ENCODE peak calls at places on chromosomes 11 and 22, in five cellular contexts. Z is heart right ventricle, A is foreskin keratinocyte, Q is breast epithelium, Y is transverse colon. X is an unnamed sample.

GRCh38 chr11:47413908-47414684 is 5.7 kb downstream of the SLC39A13 start:
- DNase-seq in Z (peak; percentile 54), A (no peak), Q (no peak), Y (no peak), X (no peak)

GRCh38 chr11:24406980-24407379 is 89.9 kb upstream of the LUZP2 start:
- DNase-seq in Z (no peak), A (no peak), Q (no peak), Y (no peak), X (peak; percentile 42)

GRCh38 chr22:25120093-25120561 is 79.5 kb upstream of the CRYBB3 start:
- DNase-seq in Z (peak; percentile 50), A (peak; percentile 44), Q (peak; percentile 62), Y (peak; percentile 69), X (no peak)

GRCh38 chr11:27460571-27460970 is 12.0 kb downstream of the LGR4 start:
- DNase-seq in Z (no peak), A (no peak), Q (no peak), Y (no peak), X (no peak)

GRCh38 chr22:45878051-45878764 is 98.8 kb downstream of the WNT7B start:
- DNase-seq in Z (no peak), A (no peak), Q (peak; percentile 49), Y (peak; percentile 3), X (peak; percentile 62)

GRCh38 chr11:1486054-1486825 is at the start of gene MOB2:
- DNase-seq in Z (peak; percentile 39), A (no peak), Q (peak; percentile 65), Y (peak; percentile 70), X (peak; percentile 84)

GRCh38 chr11:7654094-7654742 is 19.1 kb downstream of the CYB5R2 start:
- DNase-seq in Z (no peak), A (no peak), Q (no peak), Y (no peak), X (no peak)

GRCh38 chr22:48173061-48173849 is 1410.8 kb downstream of the TBC1D22A start:
- DNase-seq in Z (no peak), A (no peak), Q (no peak), Y (no peak), X (no peak)

GRCh38 chr11:97502201-97502600 is 1112.4 kb downstream of the JRKL start:
- DNase-seq in Z (no peak), A (peak; percentile 13), Q (no peak), Y (no peak), X (no peak)

GRCh38 chr11:123393312-123393927 is 36.6 kb upstream of the GRAMD1B start:
- DNase-seq in Z (no peak), A (no peak), Q (no peak), Y (no peak), X (no peak)

GRCh38 chr22:48760481-48761238 is 1067.0 kb downstream of the BRD1 start:
- DNase-seq in Z (no peak), A (no peak), Q (peak; percentile 17), Y (no peak), X (no peak)

GRCh38 chr11:84905411-84905810 is 721.7 kb downstream of the DLG2 start:
- DNase-seq in Z (no peak), A (peak; percentile 52), Q (no peak), Y (no peak), X (no peak)

GRCh38 chr11:104728927-104729326 is 169.3 kb downstream of the CASP12 start:
- DNase-seq in Z (no peak), A (no peak), Q (no peak), Y (no peak), X (no peak)

GRCh38 chr11:130096823-130097222 is 27.1 kb downstream of the APLP2 start:
- DNase-seq in Z (no peak), A (no peak), Q (no peak), Y (no peak), X (no peak)

GRCh38 chr22:25419247-25420113 is 145.0 kb upstream of the GRK3 start:
- DNase-seq in Z (peak; percentile 16), A (no peak), Q (no peak), Y (peak; percentile 38), X (peak; percentile 80)

GRCh38 chr11:100383357-100383865 is 303.7 kb upstream of the ARHGAP42 start:
- DNase-seq in Z (no peak), A (no peak), Q (no peak), Y (no peak), X (no peak)

GRCh38 chr22:35995772-35996171 is 32.9 kb downstream of the RBFOX2 start:
- DNase-seq in Z (peak; percentile 89), A (peak; percentile 33), Q (no peak), Y (peak; percentile 66), X (no peak)

GRCh38 chr11:612201-612960 is 3.4 kb downstream of the IRF7 start:
- DNase-seq in Z (no peak), A (peak; percentile 34), Q (no peak), Y (peak; percentile 83), X (no peak)

GRCh38 chr11:117095301-117096139 is 2.7 kb downstream of the SIK3 start:
- DNase-seq in Z (no peak), A (no peak), Q (no peak), Y (no peak), X (no peak)

GRCh38 chr11:114073506-114074381 is 14.2 kb downstream of the ZBTB16 start:
- DNase-seq in Z (no peak), A (no peak), Q (no peak), Y (no peak), X (no peak)

GRCh38 chr22:46613606-46613997 is 6.6 kb upstream of the GRAMD4 start:
- DNase-seq in Z (no peak), A (no peak), Q (no peak), Y (peak; percentile 40), X (no peak)

DNA sequence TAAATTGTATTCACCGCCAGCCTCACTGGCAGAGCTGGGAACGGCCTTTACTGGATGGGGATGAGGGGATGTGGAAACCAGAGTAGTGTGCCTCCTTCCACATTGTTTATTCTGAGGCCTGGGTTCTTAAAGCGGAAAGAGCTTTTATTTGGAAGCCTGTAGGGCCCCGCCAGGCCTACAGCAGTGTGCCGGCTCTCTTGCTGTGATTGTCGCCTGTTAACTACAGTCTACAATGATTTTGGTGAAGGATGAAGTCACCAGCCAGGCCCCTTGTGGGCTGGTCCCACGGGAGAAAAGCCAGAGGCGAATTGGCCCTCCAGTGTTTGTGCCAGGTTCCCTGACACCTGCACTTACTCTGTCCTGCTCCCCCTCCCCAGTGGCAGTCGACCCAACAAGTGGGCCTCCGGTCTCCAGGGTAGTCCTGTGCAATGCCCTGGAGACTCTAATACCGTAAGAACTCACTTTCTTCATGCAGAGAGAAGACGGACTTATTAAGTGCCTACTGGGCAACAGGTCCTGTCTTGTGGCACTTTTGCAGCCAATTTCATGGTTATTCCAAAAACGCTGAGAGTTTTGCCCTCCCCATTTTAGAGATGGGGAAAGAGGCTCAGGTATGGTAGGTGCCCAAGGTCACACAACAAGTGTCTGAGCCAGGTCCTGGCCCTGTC is 1.2 kb downstream of the MICAL2 start:
- DNase-seq in Z (no peak), A (no peak), Q (no peak), Y (no peak), X (no peak)
- H3K4me1 ChIP-seq in Z (peaks cover 60% of the 10 kb centered on the region), A (peaks cover 28% of the 10 kb centered on the region), Q (peaks cover 4% of the 10 kb centered on the region), Y (peaks cover 28% of the 10 kb centered on the region), X (peaks cover 52% of the 10 kb centered on the region)

GRCh38 chr11:102268985-102269470 is 48.3 kb upstream of the BIRC3 start:
- DNase-seq in Z (no peak), A (no peak), Q (no peak), Y (no peak), X (no peak)
- TF ChIP-seq CTCF in Z (no peak), A (no peak), Q (no peak), Y (no peak), X (no peak)

GRCh38 chr11:44628730-44629361 is 63.4 kb downstream of the CD82 start:
- DNase-seq in Z (no peak), A (no peak), Q (no peak), Y (peak; percentile 5), X (no peak)
- H3K4me1 ChIP-seq in Z (peaks cover 64% of the 10 kb centered on the region), A (no peaks in the 10 kb centered on the region), Q (no peaks in the 10 kb centered on the region), Y (peaks cover 12% of the 10 kb centered on the region), X (peaks cover 5% of the 10 kb centered on the region)

GRCh38 chr11:108027057-108027456 is 18.4 kb downstream of the CUL5 start:
- DNase-seq in Z (no peak), A (no peak), Q (no peak), Y (no peak), X (no peak)
- TF ChIP-seq CTCF in Z (no peak), A (peak; percentile 50), Q (no peak), Y (no peak), X (no peak)

GRCh38 chr11:118928870-118929495 is 3.3 kb upstream of the BCL9L start:
- DNase-seq in Z (peak; percentile 78), A (peak; percentile 78), Q (no peak), Y (no peak), X (peak; percentile 62)

GRCh38 chr11:118930152-118930712 is 4.5 kb upstream of the BCL9L start:
- DNase-seq in Z (peak; percentile 83), A (peak; percentile 93), Q (peak; percentile 96), Y (peak; percentile 96), X (peak; percentile 86)

GRCh38 chr11:118928108-118928869 is 2.6 kb upstream of the BCL9L start:
- DNase-seq in Z (peak; percentile 94), A (peak; percentile 91), Q (peak; percentile 95), Y (peak; percentile 95), X (peak; percentile 93)

GRCh38 chr11:118929496-118930151 is 3.9 kb upstream of the BCL9L start:
- DNase-seq in Z (peak; percentile 91), A (peak; percentile 85), Q (peak; percentile 92), Y (peak; percentile 91), X (peak; percentile 90)

GRCh38 chr11:118927554-118928107 is 1.9 kb upstream of the BCL9L start:
- DNase-seq in Z (no peak), A (no peak), Q (no peak), Y (no peak), X (no peak)
- H3K4me1 ChIP-seq in Z (peaks cover 49% of the 10 kb centered on the region), A (peaks cover 8% of the 10 kb centered on the region), Q (peaks cover 14% of the 10 kb centered on the region), Y (peaks cover 50% of the 10 kb centered on the region), X (peaks cover 14% of the 10 kb centered on the region)

DNA sequence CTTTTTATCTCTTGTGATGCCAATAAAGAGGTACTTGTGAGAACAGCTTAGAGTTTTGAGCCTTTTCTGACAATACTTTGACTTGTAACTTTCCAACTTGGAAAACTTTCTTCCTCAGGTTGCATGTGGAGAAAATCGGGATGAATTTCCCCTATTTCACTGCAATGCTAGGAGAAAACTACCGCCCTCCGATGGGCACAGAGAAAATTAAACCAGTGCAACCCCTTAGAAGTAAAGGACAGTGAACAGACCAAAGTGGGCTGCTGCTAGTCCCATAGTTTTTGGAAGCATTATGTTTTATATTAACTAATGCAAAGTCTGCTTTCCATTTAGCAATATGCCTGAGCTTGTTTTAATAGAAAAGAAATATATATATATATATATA is 195.5 kb upstream of the RAG2 start:
- DNase-seq in Z (no peak), A (no peak), Q (no peak), Y (no peak), X (no peak)
- TF ChIP-seq CTCF in Z (no peak), A (peak; percentile 51), Q (no peak), Y (no peak), X (no peak)

GRCh38 chr11:67445515-67445914 is 2.2 kb upstream of the CORO1B start:
- DNase-seq in Z (no peak), A (no peak), Q (no peak), Y (no peak), X (no peak)
- H3K4me1 ChIP-seq in Z (peaks cover 30% of the 10 kb centered on the region), A (no peaks in the 10 kb centered on the region), Q (peaks cover 7% of the 10 kb centered on the region), Y (peaks cover 27% of the 10 kb centered on the region), X (peaks cover 6% of the 10 kb centered on the region)

X was measured in left lung.